ENCODE peak calls at places on chromosomes 7 and 10, in six cellular contexts. T is uterus, U is AG08395, M is GM10248, N is astrocyte of the spinal cord, V is GOT3. B is an unnamed sample.

GRCh38 chr7:146004805-146005204 is 111.8 kb upstream of the CNTNAP2 start:
- DNase-seq in T (no peak), N (peak), M (no peak), U (no peak), V (no peak), B (no peak)

GRCh38 chr7:42763137-42763551 is 148.7 kb downstream of the C7orf25 start:
- DNase-seq in T (no peak), N (no peak), U (no peak), V (no peak), M (no peak), B (no peak)

GRCh38 chr10:33703897-33704825 is 369.7 kb upstream of the NRP1 start:
- DNase-seq in V (no peak), U (peak), M (no peak), N (peak), T (no peak), B (no peak)

GRCh38 chr7:68613897-68614296 is 984.4 kb upstream of the AUTS2 start:
- DNase-seq in V (no peak), U (no peak), M (no peak), T (no peak), N (no peak), B (no peak)

GRCh38 chr7:47546728-47547494 is 35.0 kb downstream of the TNS3 start:
- DNase-seq in N (no peak), M (no peak), T (no peak), V (no peak), U (no peak), B (no peak)

GRCh38 chr10:111593578-111593977 is 516.7 kb downstream of the ADRA2A start:
- DNase-seq in M (no peak), V (no peak), T (no peak), U (peak), N (no peak), B (no peak)

GRCh38 chr10:9858816-9859215 is 1158.9 kb upstream of the CELF2 start:
- DNase-seq in N (no peak), M (no peak), U (peak), T (no peak), V (no peak), B (no peak)

GRCh38 chr10:111360260-111360925 is 283.6 kb downstream of the ADRA2A start:
- DNase-seq in T (peak), U (peak), V (no peak), N (no peak), M (peak), B (no peak)

GRCh38 chr7:101539784-101540183 is 89.3 kb downstream of the MYL10 start:
- DNase-seq in N (no peak), T (no peak), M (no peak), V (no peak), U (no peak), B (no peak)

GRCh38 chr10:110505130-110505815 is 7.6 kb downstream of the DUSP5 start:
- DNase-seq in N (peak), V (no peak), U (no peak), T (no peak), M (no peak), B (no peak)

GRCh38 chr10:10816453-10816852 is 201.2 kb upstream of the CELF2 start:
- DNase-seq in N (peak), V (no peak), U (peak), T (no peak), M (no peak), B (no peak)

GRCh38 chr10:33067917-33068316 is 109.9 kb upstream of the ITGB1 start:
- DNase-seq in T (no peak), V (no peak), M (no peak), U (no peak), N (no peak), B (no peak)

GRCh38 chr7:44658979-44659378 is 52.6 kb downstream of the OGDH start:
- DNase-seq in T (no peak), V (no peak), N (no peak), U (no peak), M (no peak), B (no peak)

GRCh38 chr10:106573106-106573505 is 591.4 kb downstream of the SORCS1 start:
- DNase-seq in U (no peak), M (no peak), V (no peak), T (no peak), N (peak), B (no peak)

GRCh38 chr10:91700273-91700672 is 67.4 kb upstream of the PPP1R3C start:
- DNase-seq in U (peak), M (no peak), N (no peak), T (no peak), V (peak), B (no peak)

GRCh38 chr10:21285207-21285606 is 240.3 kb downstream of the SKIDA1 start:
- DNase-seq in N (no peak), V (no peak), T (no peak), M (no peak), U (no peak), B (no peak)

GRCh38 chr10:32245760-32246159 is 101.2 kb downstream of the EPC1 start:
- DNase-seq in V (no peak), M (no peak), U (no peak), N (no peak), T (no peak), B (no peak)

GRCh38 chr10:16360425-16360824 is 76.4 kb upstream of the PTER start:
- DNase-seq in T (no peak), U (no peak), V (no peak), N (no peak), M (no peak), B (no peak)

GRCh38 chr10:97708976-97709745 is 4.4 kb upstream of the MARVELD1 start:
- DNase-seq in V (no peak), T (peak), N (peak), U (peak), M (no peak), B (no peak)

GRCh38 chr7:42869131-42870020 is 42.5 kb downstream of the C7orf25 start:
- DNase-seq in M (peak), T (no peak), V (no peak), U (peak), N (no peak), B (no peak)